ENCODE peak calls at places on chromosomes 12 and 14, in four cellular contexts. One of them, this sample, is unnamed.
A peak's percentile ranks its signal among the peaks of the same experiment; 100 is the strongest.

GRCh38 chr14:92507174-92507768 is 6.3 kb upstream of the RIN3 start:
- DNase-seq in endothelial cell of umbilical vein: no peak
- DNase-seq in BJ: no peak
- DNase-seq in lower lobe of right lung: peak; percentile 85
- DNase-seq in this sample: peak; percentile 17

GRCh38 chr14:20382526-20382925 is 30.8 kb downstream of the TEP1 start:
- DNase-seq in BJ: no peak
- DNase-seq in lower lobe of right lung: no peak
- DNase-seq in endothelial cell of umbilical vein: no peak
- DNase-seq in this sample: no peak

GRCh38 chr12:5525783-5526367 is 94.0 kb downstream of the NTF3 start:
- DNase-seq in BJ: no peak
- DNase-seq in endothelial cell of umbilical vein: no peak
- DNase-seq in lower lobe of right lung: no peak
- DNase-seq in this sample: no peak

GRCh38 chr14:23727566-23728335 is 91.6 kb downstream of the DHRS2 start:
- DNase-seq in lower lobe of right lung: no peak
- DNase-seq in endothelial cell of umbilical vein: peak; percentile 37
- DNase-seq in BJ: no peak
- DNase-seq in this sample: peak; percentile 73

GRCh38 chr12:121794532-121795028 is 1.1 kb upstream of the RHOF start:
- DNase-seq in lower lobe of right lung: no peak
- DNase-seq in BJ: no peak
- DNase-seq in endothelial cell of umbilical vein: no peak
- DNase-seq in this sample: no peak

GRCh38 chr12:50579757-50580267 is 75.0 kb downstream of the DIP2B start:
- DNase-seq in BJ: no peak
- DNase-seq in endothelial cell of umbilical vein: no peak
- DNase-seq in lower lobe of right lung: no peak
- DNase-seq in this sample: peak; percentile 91

GRCh38 chr12:108080363-108080762 is 48.7 kb upstream of the WSCD2 start:
- DNase-seq in endothelial cell of umbilical vein: no peak
- DNase-seq in BJ: no peak
- DNase-seq in lower lobe of right lung: no peak
- DNase-seq in this sample: no peak

GRCh38 chr12:40226652-40227051 is 1.9 kb downstream of the LRRK2 start:
- DNase-seq in BJ: peak; percentile 54
- DNase-seq in endothelial cell of umbilical vein: peak; percentile 42
- DNase-seq in lower lobe of right lung: no peak
- DNase-seq in this sample: peak; percentile 75

GRCh38 chr14:94773682-94774211 is 3.8 kb upstream of the GSC start:
- DNase-seq in endothelial cell of umbilical vein: no peak
- DNase-seq in BJ: no peak
- DNase-seq in lower lobe of right lung: no peak
- DNase-seq in this sample: no peak

GRCh38 chr12:62817556-62818271 is 117.2 kb downstream of the PPM1H start:
- DNase-seq in BJ: no peak
- DNase-seq in lower lobe of right lung: no peak
- DNase-seq in endothelial cell of umbilical vein: peak; percentile 68
- DNase-seq in this sample: peak; percentile 49

GRCh38 chr12:12913626-12914388 is 22.4 kb downstream of the GPRC5A start:
- DNase-seq in endothelial cell of umbilical vein: no peak
- DNase-seq in lower lobe of right lung: no peak
- DNase-seq in BJ: no peak
- DNase-seq in this sample: no peak

GRCh38 chr12:12723681-12724420 is 6.7 kb downstream of the CDKN1B start:
- DNase-seq in endothelial cell of umbilical vein: peak; percentile 57
- DNase-seq in lower lobe of right lung: peak; percentile 59
- DNase-seq in BJ: no peak
- DNase-seq in this sample: peak; percentile 7

GRCh38 chr14:95265106-95266094 is 54.3 kb downstream of the CLMN start:
- DNase-seq in endothelial cell of umbilical vein: peak; percentile 96
- DNase-seq in lower lobe of right lung: no peak
- DNase-seq in BJ: peak; percentile 37
- DNase-seq in this sample: peak; percentile 100

GRCh38 chr14:20609215-20610001 is 18.2 kb upstream of the RNASE12 start:
- DNase-seq in BJ: no peak
- DNase-seq in lower lobe of right lung: peak; percentile 64
- DNase-seq in endothelial cell of umbilical vein: peak; percentile 89
- DNase-seq in this sample: peak; percentile 93

GRCh38 chr12:1993871-1994371 is 10.3 kb downstream of the DCP1B start:
- DNase-seq in endothelial cell of umbilical vein: no peak
- DNase-seq in BJ: no peak
- DNase-seq in lower lobe of right lung: no peak
- DNase-seq in this sample: peak; percentile 66

GRCh38 chr12:120085920-120086319 is 30.6 kb downstream of the RAB35 start:
- DNase-seq in endothelial cell of umbilical vein: no peak
- DNase-seq in BJ: no peak
- DNase-seq in lower lobe of right lung: no peak
- DNase-seq in this sample: no peak

GRCh38 chr12:93203361-93203760 is 174.4 kb upstream of the NUDT4 start:
- DNase-seq in endothelial cell of umbilical vein: peak; percentile 85
- DNase-seq in lower lobe of right lung: no peak
- DNase-seq in BJ: no peak
- DNase-seq in this sample: no peak

GRCh38 chr12:23750923-23751322 is 198.5 kb downstream of the SOX5 start:
- DNase-seq in endothelial cell of umbilical vein: no peak
- DNase-seq in BJ: no peak
- DNase-seq in lower lobe of right lung: no peak
- DNase-seq in this sample: peak; percentile 2

GRCh38 chr12:120536064-120536791 is 2.1 kb downstream of the RNF10 start:
- DNase-seq in BJ: no peak
- DNase-seq in lower lobe of right lung: no peak
- DNase-seq in endothelial cell of umbilical vein: peak; percentile 39
- DNase-seq in this sample: no peak

GRCh38 chr14:79136437-79137430 is 966.6 kb downstream of the NRXN3 start:
- DNase-seq in lower lobe of right lung: no peak
- DNase-seq in endothelial cell of umbilical vein: no peak
- DNase-seq in BJ: no peak
- DNase-seq in this sample: no peak

GRCh38 chr14:87043667-87044200 is 949.2 kb downstream of the GALC start:
- DNase-seq in BJ: no peak
- DNase-seq in lower lobe of right lung: no peak
- DNase-seq in endothelial cell of umbilical vein: no peak
- DNase-seq in this sample: peak; percentile 30

GRCh38 chr14:87332001-87332400 is 661.0 kb downstream of the GALC start:
- DNase-seq in BJ: peak; percentile 29
- DNase-seq in lower lobe of right lung: no peak
- DNase-seq in endothelial cell of umbilical vein: no peak
- DNase-seq in this sample: peak; percentile 61

GRCh38 chr12:119115296-119115905 is 63.3 kb upstream of the HSPB8 start:
- DNase-seq in endothelial cell of umbilical vein: peak; percentile 43
- DNase-seq in BJ: no peak
- DNase-seq in lower lobe of right lung: no peak
- DNase-seq in this sample: peak; percentile 29

GRCh38 chr12:12182926-12183325 is 83.9 kb downstream of the LRP6 start:
- DNase-seq in lower lobe of right lung: no peak
- DNase-seq in endothelial cell of umbilical vein: peak; percentile 69
- DNase-seq in BJ: no peak
- DNase-seq in this sample: no peak

GRCh38 chr12:92466391-92467305 is 236.1 kb upstream of the PLEKHG7 start:
- DNase-seq in BJ: no peak
- DNase-seq in lower lobe of right lung: no peak
- DNase-seq in endothelial cell of umbilical vein: no peak
- DNase-seq in this sample: no peak

GRCh38 chr12:2112401-2112800 is 59.6 kb downstream of the CACNA1C start:
- DNase-seq in BJ: no peak
- DNase-seq in endothelial cell of umbilical vein: no peak
- DNase-seq in lower lobe of right lung: no peak
- DNase-seq in this sample: no peak

GRCh38 chr12:82948462-82948861 is 261.8 kb downstream of the TMTC2 start:
- DNase-seq in endothelial cell of umbilical vein: no peak
- DNase-seq in BJ: no peak
- DNase-seq in lower lobe of right lung: no peak
- DNase-seq in this sample: no peak

GRCh38 chr12:1918081-1918874 is at the start of gene CACNA2D4:
- DNase-seq in lower lobe of right lung: peak; percentile 51
- DNase-seq in endothelial cell of umbilical vein: no peak
- DNase-seq in BJ: no peak
- DNase-seq in this sample: no peak

GRCh38 chr12:110279976-110280783 is 867 bp upstream of the ATP2A2 start:
- DNase-seq in endothelial cell of umbilical vein: peak; percentile 66
- DNase-seq in BJ: no peak
- DNase-seq in lower lobe of right lung: peak; percentile 65
- DNase-seq in this sample: peak; percentile 66

GRCh38 chr12:53688134-53688533 is 12.3 kb upstream of the ATP5MC2 start:
- DNase-seq in endothelial cell of umbilical vein: no peak
- DNase-seq in BJ: no peak
- DNase-seq in lower lobe of right lung: no peak
- DNase-seq in this sample: no peak

GRCh38 chr12:104686196-104686595 is 229.4 kb downstream of the CHST11 start:
- DNase-seq in endothelial cell of umbilical vein: peak; percentile 64
- DNase-seq in lower lobe of right lung: no peak
- DNase-seq in BJ: no peak
- DNase-seq in this sample: peak; percentile 47

GRCh38 chr12:66755727-66756395 is 77.0 kb upstream of the GRIP1 start:
- DNase-seq in endothelial cell of umbilical vein: no peak
- DNase-seq in BJ: no peak
- DNase-seq in lower lobe of right lung: no peak
- DNase-seq in this sample: no peak

GRCh38 chr12:51910168-51910567 is 2.9 kb downstream of the ACVRL1 start:
- DNase-seq in lower lobe of right lung: no peak
- DNase-seq in BJ: no peak
- DNase-seq in endothelial cell of umbilical vein: peak; percentile 34
- DNase-seq in this sample: no peak
- H3K4me3 ChIP-seq in lower lobe of right lung: peak overlapping the region; percentile 65
- H3K4me3 ChIP-seq in BJ: no peak overlapping the region
- H3K4me3 ChIP-seq in endothelial cell of umbilical vein: peak overlapping the region; percentile 14
- H3K4me3 ChIP-seq in this sample: no peak overlapping the region

DNA sequence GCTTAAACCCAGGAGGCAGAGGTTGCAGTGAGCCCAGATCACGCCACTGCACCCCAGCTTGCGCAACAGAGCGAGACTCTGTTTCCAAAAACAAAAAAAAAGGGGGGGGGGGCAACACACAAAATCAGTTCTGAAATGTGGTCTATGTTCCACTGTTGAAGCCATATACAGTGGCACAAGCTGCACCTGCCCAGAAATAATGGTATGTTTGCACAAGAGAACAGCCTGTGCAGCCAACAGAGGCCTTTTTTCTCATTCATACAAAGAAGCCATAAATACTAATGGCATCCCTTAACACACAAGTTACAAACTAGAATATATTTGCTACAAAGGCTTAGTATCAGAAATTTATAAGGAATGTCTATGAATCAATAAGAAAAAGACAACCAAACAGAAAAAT is 37.1 kb downstream of the ITPR2 start:
- DNase-seq in endothelial cell of umbilical vein: no peak
- DNase-seq in BJ: no peak
- DNase-seq in lower lobe of right lung: no peak
- DNase-seq in this sample: no peak
- TF ChIP-seq CTCF in endothelial cell of umbilical vein: no peak
- TF ChIP-seq CTCF in BJ: no peak
- TF ChIP-seq CTCF in lower lobe of right lung: no peak
- TF ChIP-seq CTCF in this sample: no peak

GRCh38 chr12:113647048-113647447 is 175.4 kb upstream of the LHX5 start:
- DNase-seq in lower lobe of right lung: no peak
- DNase-seq in BJ: no peak
- DNase-seq in endothelial cell of umbilical vein: no peak
- DNase-seq in this sample: no peak
- H3K27me3 ChIP-seq in lower lobe of right lung: peaks cover 46% of the 10 kb centered on the region
- H3K27me3 ChIP-seq in BJ: peaks cover 2% of the 10 kb centered on the region
- H3K27me3 ChIP-seq in endothelial cell of umbilical vein: no peaks in the 10 kb centered on the region
- H3K27me3 ChIP-seq in this sample: no peaks in the 10 kb centered on the region

GRCh38 chr12:124941170-124941527 is 26.7 kb upstream of the UBC start:
- DNase-seq in lower lobe of right lung: no peak
- DNase-seq in BJ: no peak
- DNase-seq in endothelial cell of umbilical vein: no peak
- DNase-seq in this sample: no peak

GRCh38 chr12:124940393-124941169 is 26.1 kb upstream of the UBC start:
- DNase-seq in endothelial cell of umbilical vein: peak; percentile 80
- DNase-seq in BJ: peak; percentile 63
- DNase-seq in lower lobe of right lung: peak; percentile 93
- DNase-seq in this sample: peak; percentile 89

GRCh38 chr12:124939428-124940142 is 25.1 kb upstream of the UBC start:
- DNase-seq in endothelial cell of umbilical vein: peak; percentile 91
- DNase-seq in BJ: peak; percentile 84
- DNase-seq in lower lobe of right lung: peak; percentile 86
- DNase-seq in this sample: peak; percentile 85

GRCh38 chr12:124938606-124939427 is 24.4 kb upstream of the UBC start:
- DNase-seq in lower lobe of right lung: no peak
- DNase-seq in BJ: no peak
- DNase-seq in endothelial cell of umbilical vein: peak; percentile 91
- DNase-seq in this sample: peak; percentile 93

DNA sequence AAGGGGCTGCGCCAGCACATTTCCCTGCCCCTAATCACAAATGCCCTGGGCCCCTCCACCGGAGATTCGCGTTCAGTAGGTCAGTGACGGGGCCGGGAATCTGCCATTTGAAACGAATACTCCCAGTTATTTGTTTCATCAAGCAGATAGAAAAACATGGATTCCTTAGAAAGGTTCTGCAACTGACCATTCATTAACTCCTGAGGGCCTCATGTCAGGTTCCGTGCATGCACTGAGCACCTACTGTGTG is 25.6 kb upstream of the UBC start:
- DNase-seq in lower lobe of right lung: no peak
- DNase-seq in endothelial cell of umbilical vein: no peak
- DNase-seq in BJ: no peak
- DNase-seq in this sample: no peak
- H3K4me3 ChIP-seq in lower lobe of right lung: peak overlapping the region; percentile 52
- H3K4me3 ChIP-seq in endothelial cell of umbilical vein: no peak overlapping the region
- H3K4me3 ChIP-seq in BJ: peak overlapping the region; percentile 26
- H3K4me3 ChIP-seq in this sample: peak overlapping the region; percentile 3

GRCh38 chr12:89421093-89421835 is 69.0 kb upstream of the DUSP6 start:
- DNase-seq in endothelial cell of umbilical vein: no peak
- DNase-seq in BJ: no peak
- DNase-seq in lower lobe of right lung: no peak
- DNase-seq in this sample: no peak
- TF ChIP-seq CTCF in endothelial cell of umbilical vein: no peak
- TF ChIP-seq CTCF in BJ: no peak
- TF ChIP-seq CTCF in lower lobe of right lung: no peak
- TF ChIP-seq CTCF in this sample: no peak

This sample was measured in bronchial epithelial cell.